ENCODE peak calls at places on chromosome 19, in four cellular contexts. One of them, this sample, is unnamed.
A peak's percentile ranks its signal among the peaks of the same experiment; 100 is the strongest.

GRCh38 chr19:18063463-18063862 is 23.3 kb downstream of the IL12RB1 start:
- DNase-seq in BJ: no peak
- DNase-seq in Panc1: no peak
- DNase-seq in upper lobe of right lung: no peak
- DNase-seq in this sample: peak; percentile 16

GRCh38 chr19:18100710-18101109 is 3.1 kb downstream of the MAST3 start:
- DNase-seq in BJ: no peak
- DNase-seq in Panc1: no peak
- DNase-seq in upper lobe of right lung: no peak
- DNase-seq in this sample: no peak

GRCh38 chr19:29769997-29770396 is 41.8 kb upstream of the CCNE1 start:
- DNase-seq in BJ: no peak
- DNase-seq in Panc1: no peak
- DNase-seq in upper lobe of right lung: no peak
- DNase-seq in this sample: no peak

GRCh38 chr19:50817941-50818858 is 5.4 kb downstream of the KLK1 start:
- DNase-seq in BJ: no peak
- DNase-seq in Panc1: no peak
- DNase-seq in upper lobe of right lung: peak; percentile 73
- DNase-seq in this sample: no peak

GRCh38 chr19:56839665-56840451 is 668 bp downstream of the PEG3 start:
- DNase-seq in BJ: peak; percentile 5
- DNase-seq in Panc1: no peak
- DNase-seq in upper lobe of right lung: peak; percentile 88
- DNase-seq in this sample: peak; percentile 41

GRCh38 chr19:10113592-10113963 is 2.1 kb downstream of the P2RY11 start:
- DNase-seq in BJ: no peak
- DNase-seq in Panc1: no peak
- DNase-seq in upper lobe of right lung: peak; percentile 65
- DNase-seq in this sample: no peak

GRCh38 chr19:50890422-50891252 is 17.4 kb downstream of the KLK2 start:
- DNase-seq in BJ: no peak
- DNase-seq in Panc1: no peak
- DNase-seq in upper lobe of right lung: no peak
- DNase-seq in this sample: peak; percentile 74

GRCh38 chr19:887072-887471 is 5.9 kb downstream of the MED16 start:
- DNase-seq in BJ: peak; percentile 83
- DNase-seq in Panc1: no peak
- DNase-seq in upper lobe of right lung: no peak
- DNase-seq in this sample: no peak

GRCh38 chr19:11152318-11153062 is 3.1 kb downstream of the SPC24 start:
- DNase-seq in BJ: no peak
- DNase-seq in Panc1: no peak
- DNase-seq in upper lobe of right lung: no peak
- DNase-seq in this sample: peak; percentile 55

GRCh38 chr19:55592391-55593090 is 6.8 kb downstream of the FIZ1 start:
- DNase-seq in BJ: no peak
- DNase-seq in Panc1: no peak
- DNase-seq in upper lobe of right lung: no peak
- DNase-seq in this sample: no peak

GRCh38 chr19:48493718-48494515 is 17.7 kb downstream of the LMTK3 start:
- DNase-seq in BJ: no peak
- DNase-seq in Panc1: no peak
- DNase-seq in upper lobe of right lung: no peak
- DNase-seq in this sample: no peak

GRCh38 chr19:57552432-57552831 is 7.2 kb downstream of the ZNF550 start:
- DNase-seq in BJ: no peak
- DNase-seq in Panc1: no peak
- DNase-seq in upper lobe of right lung: no peak
- DNase-seq in this sample: no peak

GRCh38 chr19:41993612-41994483 is at the start of gene ATP1A3:
- DNase-seq in BJ: no peak
- DNase-seq in Panc1: no peak
- DNase-seq in upper lobe of right lung: no peak
- DNase-seq in this sample: peak; percentile 22

GRCh38 chr19:10430505-10431253 is 10.3 kb downstream of the PDE4A start:
- DNase-seq in BJ: no peak
- DNase-seq in Panc1: no peak
- DNase-seq in upper lobe of right lung: peak; percentile 88
- DNase-seq in this sample: no peak

GRCh38 chr19:7870571-7871279 is 3.5 kb downstream of the PRR36 start:
- DNase-seq in BJ: no peak
- DNase-seq in Panc1: peak; percentile 71
- DNase-seq in upper lobe of right lung: peak; percentile 80
- DNase-seq in this sample: peak; percentile 61

GRCh38 chr19:57280913-57281425 is 684 bp downstream of the ZNF460 start:
- DNase-seq in BJ: no peak
- DNase-seq in Panc1: no peak
- DNase-seq in upper lobe of right lung: no peak
- DNase-seq in this sample: no peak

GRCh38 chr19:48933382-48933932 is at the start of gene DHDH:
- DNase-seq in BJ: no peak
- DNase-seq in Panc1: peak; percentile 33
- DNase-seq in upper lobe of right lung: peak; percentile 95
- DNase-seq in this sample: peak; percentile 95

GRCh38 chr19:10419200-10419645 is 1.1 kb upstream of the PDE4A start:
- DNase-seq in BJ: no peak
- DNase-seq in Panc1: no peak
- DNase-seq in upper lobe of right lung: no peak
- DNase-seq in this sample: no peak

GRCh38 chr19:52527954-52528326 is 472 bp downstream of the ZNF808 start:
- DNase-seq in BJ: no peak
- DNase-seq in Panc1: no peak
- DNase-seq in upper lobe of right lung: peak; percentile 66
- DNase-seq in this sample: no peak

GRCh38 chr19:33132425-33132824 is 511 bp downstream of the WDR88 start:
- DNase-seq in BJ: no peak
- DNase-seq in Panc1: no peak
- DNase-seq in upper lobe of right lung: no peak
- DNase-seq in this sample: no peak

GRCh38 chr19:29806098-29806866 is 5.5 kb upstream of the CCNE1 start:
- DNase-seq in BJ: no peak
- DNase-seq in Panc1: no peak
- DNase-seq in upper lobe of right lung: no peak
- DNase-seq in this sample: no peak

GRCh38 chr19:52673014-52673413 is 34.9 kb upstream of the ZNF83 start:
- DNase-seq in BJ: no peak
- DNase-seq in Panc1: no peak
- DNase-seq in upper lobe of right lung: no peak
- DNase-seq in this sample: no peak

GRCh38 chr19:11264452-11265176 is 2.3 kb upstream of the DOCK6 start:
- DNase-seq in BJ: no peak
- DNase-seq in Panc1: no peak
- DNase-seq in upper lobe of right lung: peak; percentile 93
- DNase-seq in this sample: peak; percentile 87

GRCh38 chr19:38142176-38143035 is 81.6 kb downstream of the DPF1 start:
- DNase-seq in BJ: no peak
- DNase-seq in Panc1: peak; percentile 5
- DNase-seq in upper lobe of right lung: no peak
- DNase-seq in this sample: peak; percentile 49

GRCh38 chr19:19224852-19225494 is 13.2 kb downstream of the NCAN start:
- DNase-seq in BJ: no peak
- DNase-seq in Panc1: no peak
- DNase-seq in upper lobe of right lung: peak; percentile 90
- DNase-seq in this sample: peak; percentile 45
- TF ChIP-seq CTCF in BJ: peak; percentile 75
- TF ChIP-seq CTCF in Panc1: peak; percentile 89
- TF ChIP-seq CTCF in upper lobe of right lung: peak; percentile 65
- TF ChIP-seq CTCF in this sample: peak; percentile 78

GRCh38 chr19:47419037-47419783 is at the start of gene MEIS3:
- DNase-seq in BJ: no peak
- DNase-seq in Panc1: no peak
- DNase-seq in upper lobe of right lung: no peak
- DNase-seq in this sample: no peak
- H3K4me3 ChIP-seq in BJ: peak within 1 kb of the TSS; percentile 91
- H3K4me3 ChIP-seq in Panc1: peak within 1 kb of the TSS; percentile 39
- H3K4me3 ChIP-seq in upper lobe of right lung: peak within 1 kb of the TSS; percentile 33
- H3K4me3 ChIP-seq in this sample: peak within 1 kb of the TSS; percentile 16

GRCh38 chr19:47421244-47421786 is 2.0 kb upstream of the MEIS3 start:
- DNase-seq in BJ: no peak
- DNase-seq in Panc1: no peak
- DNase-seq in upper lobe of right lung: peak; percentile 55
- DNase-seq in this sample: no peak
- H3K27me3 ChIP-seq in BJ: peaks cover 32% of the 10 kb centered on the region
- H3K27me3 ChIP-seq in Panc1: peaks cover 8% of the 10 kb centered on the region
- H3K27me3 ChIP-seq in upper lobe of right lung: peaks cover 68% of the 10 kb centered on the region
- H3K27me3 ChIP-seq in this sample: peaks cover 55% of the 10 kb centered on the region

GRCh38 chr19:12983561-12984142 is 11.6 kb upstream of the NFIX start:
- DNase-seq in BJ: no peak
- DNase-seq in Panc1: peak; percentile 12
- DNase-seq in upper lobe of right lung: peak; percentile 89
- DNase-seq in this sample: peak; percentile 31

GRCh38 chr19:12986726-12987125 is 8.5 kb upstream of the NFIX start:
- DNase-seq in BJ: no peak
- DNase-seq in Panc1: no peak
- DNase-seq in upper lobe of right lung: no peak
- DNase-seq in this sample: no peak

GRCh38 chr19:12984683-12985048 is 10.6 kb upstream of the NFIX start:
- DNase-seq in BJ: no peak
- DNase-seq in Panc1: no peak
- DNase-seq in upper lobe of right lung: no peak
- DNase-seq in this sample: no peak

GRCh38 chr19:12984143-12984627 is 11.1 kb upstream of the NFIX start:
- DNase-seq in BJ: no peak
- DNase-seq in Panc1: no peak
- DNase-seq in upper lobe of right lung: no peak
- DNase-seq in this sample: no peak

GRCh38 chr19:12985049-12985776 is 10.1 kb upstream of the NFIX start:
- DNase-seq in BJ: no peak
- DNase-seq in Panc1: no peak
- DNase-seq in upper lobe of right lung: no peak
- DNase-seq in this sample: no peak
- TF ChIP-seq CTCF in BJ: no peak
- TF ChIP-seq CTCF in Panc1: no peak
- TF ChIP-seq CTCF in upper lobe of right lung: no peak
- TF ChIP-seq CTCF in this sample: no peak

GRCh38 chr19:34519602-34520001 is 38.0 kb downstream of the WTIP start:
- DNase-seq in BJ: no peak
- DNase-seq in Panc1: no peak
- DNase-seq in upper lobe of right lung: no peak
- DNase-seq in this sample: no peak
- H3K4me3 ChIP-seq in BJ: no peak overlapping the region
- H3K4me3 ChIP-seq in Panc1: no peak overlapping the region
- H3K4me3 ChIP-seq in upper lobe of right lung: no peak overlapping the region
- H3K4me3 ChIP-seq in this sample: no peak overlapping the region

GRCh38 chr19:44747739-44748425 is 626 bp upstream of the BCL3 start:
- DNase-seq in BJ: no peak
- DNase-seq in Panc1: peak; percentile 66
- DNase-seq in upper lobe of right lung: peak; percentile 89
- DNase-seq in this sample: peak; percentile 52

GRCh38 chr19:44746616-44746945 is 1.9 kb upstream of the BCL3 start:
- DNase-seq in BJ: no peak
- DNase-seq in Panc1: no peak
- DNase-seq in upper lobe of right lung: no peak
- DNase-seq in this sample: no peak

GRCh38 chr19:44745386-44745831 is 3.1 kb upstream of the BCL3 start:
- DNase-seq in BJ: peak; percentile 47
- DNase-seq in Panc1: no peak
- DNase-seq in upper lobe of right lung: peak; percentile 77
- DNase-seq in this sample: peak; percentile 52

GRCh38 chr19:44746946-44747738 is 1.4 kb upstream of the BCL3 start:
- DNase-seq in BJ: peak; percentile 84
- DNase-seq in Panc1: peak; percentile 69
- DNase-seq in upper lobe of right lung: peak; percentile 96
- DNase-seq in this sample: peak; percentile 87

DNA sequence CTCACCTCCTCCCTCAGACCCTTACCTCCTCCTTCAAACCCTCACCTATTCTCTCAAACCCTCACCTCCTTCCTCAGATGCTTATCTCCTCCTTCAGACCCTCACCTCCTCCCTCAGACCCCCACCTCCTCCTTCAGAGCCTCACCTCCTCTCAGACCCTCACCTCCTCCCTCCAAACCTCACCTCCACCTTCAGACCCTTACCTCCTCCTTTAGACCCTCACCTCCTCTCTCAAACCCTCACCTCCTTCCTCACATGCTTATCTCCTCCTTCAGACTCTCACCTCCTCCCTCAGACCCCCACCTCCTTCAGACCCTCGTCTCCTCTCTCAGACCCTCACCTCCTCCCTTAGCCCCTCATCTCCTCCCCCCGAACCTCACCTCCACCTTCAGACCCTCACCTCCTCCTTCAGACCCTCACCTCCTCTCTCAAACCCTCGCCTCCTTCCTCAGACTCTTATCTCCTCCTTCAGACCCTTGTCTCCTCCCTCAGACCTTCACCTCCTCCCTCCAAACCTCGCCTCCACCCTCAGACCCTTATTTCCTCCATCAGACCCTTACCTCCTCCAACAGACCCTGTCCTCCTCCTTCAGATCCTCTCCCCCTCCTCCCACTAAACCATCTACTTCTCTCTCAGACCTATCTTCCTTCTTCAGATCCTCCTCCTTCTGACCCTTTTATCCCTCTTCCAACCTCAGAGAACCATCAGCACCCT is 2.5 kb upstream of the BCL3 start:
- DNase-seq in BJ: no peak
- DNase-seq in Panc1: no peak
- DNase-seq in upper lobe of right lung: no peak
- DNase-seq in this sample: no peak
- H3K27me3 ChIP-seq in BJ: no peaks in the 10 kb centered on the region
- H3K27me3 ChIP-seq in Panc1: no peaks in the 10 kb centered on the region
- H3K27me3 ChIP-seq in upper lobe of right lung: no peaks in the 10 kb centered on the region
- H3K27me3 ChIP-seq in this sample: no peaks in the 10 kb centered on the region

DNA sequence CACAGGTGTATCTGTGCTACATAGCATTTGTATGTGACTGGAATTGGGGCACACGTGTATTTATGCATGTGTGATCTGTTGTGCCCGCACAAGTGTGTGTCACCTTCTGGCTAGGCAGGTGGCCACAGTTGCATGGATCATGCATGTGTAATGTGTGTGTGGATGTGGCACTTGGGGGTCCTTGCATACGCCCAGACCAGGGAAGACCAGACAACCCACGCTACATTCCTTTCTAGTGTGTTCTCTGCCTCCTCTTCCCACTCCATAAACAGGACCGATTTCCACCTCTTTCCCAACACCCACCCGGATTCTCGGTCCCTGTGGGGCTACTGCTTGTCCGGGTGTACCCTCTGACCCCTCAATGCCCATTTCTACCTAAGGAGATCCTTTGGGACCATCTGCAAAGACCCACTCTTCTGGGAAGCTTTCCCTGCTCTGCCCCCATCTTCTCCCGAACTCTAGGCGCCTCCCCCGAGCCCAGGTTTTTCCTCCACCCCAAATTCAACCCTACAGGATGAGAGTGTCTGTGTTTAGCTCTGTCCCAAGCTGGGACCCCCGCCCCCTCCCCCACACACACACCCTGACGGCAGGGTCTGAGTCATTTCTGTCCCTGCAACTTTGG is 12.3 kb downstream of the STAP2 start:
- DNase-seq in BJ: no peak
- DNase-seq in Panc1: no peak
- DNase-seq in upper lobe of right lung: no peak
- DNase-seq in this sample: no peak
- TF ChIP-seq CTCF in BJ: no peak
- TF ChIP-seq CTCF in Panc1: no peak
- TF ChIP-seq CTCF in upper lobe of right lung: no peak
- TF ChIP-seq CTCF in this sample: no peak

DNA sequence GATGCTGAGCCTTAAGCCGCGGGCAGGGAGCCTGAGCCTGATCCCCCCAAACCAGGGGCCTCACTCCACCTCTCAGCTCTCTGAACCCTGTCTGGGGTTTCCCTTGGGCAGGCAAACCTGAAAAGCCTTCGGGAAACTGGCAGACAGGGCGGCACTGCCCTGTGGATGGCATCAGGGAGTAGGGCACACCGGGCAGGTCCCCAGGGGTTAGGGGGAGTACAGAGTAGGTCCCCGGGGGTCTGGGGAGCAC is 9.7 kb downstream of the MKNK2 start:
- DNase-seq in BJ: no peak
- DNase-seq in Panc1: no peak
- DNase-seq in upper lobe of right lung: no peak
- DNase-seq in this sample: no peak
- H3K4me3 ChIP-seq in BJ: no peak overlapping the region
- H3K4me3 ChIP-seq in Panc1: no peak overlapping the region
- H3K4me3 ChIP-seq in upper lobe of right lung: no peak overlapping the region
- H3K4me3 ChIP-seq in this sample: no peak overlapping the region

This sample was measured in bronchial epithelial cell.